ENCODE peak calls at places on chromosome 1, in seven cellular contexts. Y is CD8-positive, alpha-beta memory T cell; M is stromal cell of bone marrow; T is CD8-positive, alpha-beta T cell; U is stimulated activated CD8-positive, alpha-beta memory T cell treated with anti-CD3 and anti-CD28 coated beads, Interleukin-7, amount 100 ng/mL, for 1 hour; R is activated T-cell treated with anti-CD3 and anti-CD28 coated beads for 1 hour; W is upper lobe of right lung. H is an unnamed sample.

GRCh38 chr1:234398849-234399381 is 25.7 kb downstream of the COA6 start:
- DNase-seq in Y (no peak), R (no peak), M (no peak), T (no peak), U (no peak), W (no peak), H (no peak)

GRCh38 chr1:69483219-69483618 is 84.5 kb upstream of the LRRC7 start:
- DNase-seq in R (no peak), T (no peak), Y (no peak), W (no peak), U (no peak), M (no peak), H (no peak)

GRCh38 chr1:207603777-207604176 is 41.2 kb upstream of the CR1L start:
- DNase-seq in Y (no peak), T (no peak), R (no peak), M (peak), U (no peak), W (no peak), H (no peak)

GRCh38 chr1:15038232-15039016 is 115.1 kb upstream of the TMEM51 start:
- DNase-seq in M (no peak), R (no peak), T (no peak), Y (no peak), U (no peak), W (no peak), H (no peak)

GRCh38 chr1:22586356-22587130 is 23.3 kb downstream of the EPHA8 start:
- DNase-seq in U (no peak), M (no peak), T (no peak), Y (no peak), W (no peak), R (no peak), H (no peak)

GRCh38 chr1:232635778-232636356 is 5.9 kb upstream of the SIPA1L2 start:
- DNase-seq in R (no peak), Y (no peak), T (no peak), M (no peak), U (no peak), W (no peak), H (no peak)

GRCh38 chr1:157798211-157798610 is 21.3 kb upstream of the FCRL2 start:
- DNase-seq in U (no peak), T (no peak), W (no peak), R (no peak), M (no peak), Y (no peak), H (no peak)

GRCh38 chr1:111789077-111789476 is 33.4 kb downstream of the DDX20 start:
- DNase-seq in U (no peak), T (no peak), W (no peak), M (no peak), R (no peak), Y (no peak), H (no peak)